ENCODE peak calls at places on chromosomes 3 and 15, in ten cellular contexts. V is heart right ventricle, N is H7, X is ovary, I is A673, P is neuronal stem cell, Y is Panc1, Q is esophagus squamous epithelium, R is cardiac muscle cell, U is astrocyte of the spinal cord. C is an unnamed sample.

GRCh38 chr3:194270627-194271458 is 80.3 kb downstream of the CPN2 start:
- DNase-seq in I (no peak), X (peak; percentile 86), R (peak; percentile 75), P (peak; percentile 57), N (peak; percentile 69), V (peak; percentile 91), Q (no peak), Y (no peak), U (peak; percentile 55), C (peak; percentile 54)

GRCh38 chr15:59199775-59200465 is 6.7 kb upstream of the LDHAL6B start:
- DNase-seq in V (no peak), I (peak; percentile 63), Y (peak; percentile 24), P (no peak), R (peak; percentile 54), U (peak; percentile 61), Q (no peak), X (no peak), N (no peak), C (peak; percentile 44)

GRCh38 chr3:43584043-43584826 is 37.6 kb downstream of the ANO10 start:
- DNase-seq in Y (no peak), V (no peak), X (no peak), U (peak; percentile 30), I (no peak), N (no peak), P (no peak), R (no peak), Q (no peak), C (peak; percentile 22)

GRCh38 chr3:4394048-4394447 is 73.0 kb downstream of the SUMF1 start:
- DNase-seq in V (no peak), I (peak; percentile 7), P (no peak), X (no peak), Q (no peak), U (peak; percentile 65), N (no peak), Y (no peak), R (peak; percentile 65), C (no peak)

GRCh38 chr3:98961161-98962155 is 60.0 kb upstream of the DCBLD2 start:
- DNase-seq in U (peak; percentile 88), Y (no peak), I (no peak), Q (no peak), N (no peak), X (no peak), P (no peak), V (no peak), R (peak; percentile 67), C (peak; percentile 73)

GRCh38 chr3:51620543-51620942 is 50.5 kb upstream of the TEX264 start:
- DNase-seq in P (no peak), Q (no peak), U (peak; percentile 49), I (no peak), R (peak; percentile 67), V (no peak), Y (no peak), X (no peak), N (no peak), C (peak; percentile 74)

GRCh38 chr15:66621491-66622467 is 56.0 kb upstream of the LCTL start:
- DNase-seq in R (peak; percentile 70), I (peak; percentile 34), P (peak; percentile 41), U (no peak), N (peak; percentile 86), Q (no peak), X (peak; percentile 62), V (no peak), Y (no peak), C (peak; percentile 34)

GRCh38 chr3:68893600-68894239 is 38.6 kb downstream of the TAFA4 start:
- DNase-seq in I (peak; percentile 21), N (no peak), Q (no peak), U (peak; percentile 51), V (no peak), X (no peak), P (peak; percentile 36), R (peak; percentile 53), Y (peak; percentile 10), C (peak; percentile 34)

GRCh38 chr3:183272792-183273191 is 19.7 kb downstream of the B3GNT5 start:
- DNase-seq in R (no peak), N (no peak), I (no peak), X (no peak), Q (no peak), V (no peak), P (no peak), Y (no peak), U (no peak), C (no peak)

GRCh38 chr15:57376695-57377477 is 581 bp downstream of the CGNL1 start:
- DNase-seq in V (peak; percentile 9), X (no peak), Y (no peak), N (peak; percentile 82), Q (no peak), P (peak; percentile 31), R (peak; percentile 39), U (no peak), I (peak; percentile 53), C (no peak)

GRCh38 chr3:134236505-134236904 is 14.2 kb downstream of the RYK start:
- DNase-seq in U (no peak), X (no peak), V (no peak), I (no peak), R (no peak), N (no peak), Y (no peak), Q (no peak), P (no peak), C (no peak)

GRCh38 chr3:122416966-122417365 is 1.1 kb upstream of the WDR5B start:
- DNase-seq in P (no peak), Y (no peak), V (no peak), N (no peak), R (no peak), U (peak; percentile 9), Q (no peak), I (no peak), X (no peak), C (no peak)

GRCh38 chr3:122421836-122422235 is 6.0 kb upstream of the WDR5B start:
- DNase-seq in U (no peak), Q (no peak), Y (no peak), V (no peak), R (no peak), I (no peak), X (no peak), N (no peak), P (no peak), C (no peak)

GRCh38 chr3:122415762-122416654 is at the start of gene WDR5B:
- DNase-seq in Y (peak; percentile 97), N (peak; percentile 93), Q (no peak), X (peak; percentile 98), P (peak; percentile 99), V (peak; percentile 98), I (peak; percentile 98), U (peak; percentile 98), R (peak; percentile 98), C (peak; percentile 96)

GRCh38 chr3:122415104-122415744 is 638 bp downstream of the WDR5B start:
- DNase-seq in Q (no peak), N (peak; percentile 60), V (peak; percentile 11), X (no peak), U (peak; percentile 52), P (no peak), I (peak; percentile 48), R (peak; percentile 41), Y (no peak), C (peak; percentile 34)

DNA sequence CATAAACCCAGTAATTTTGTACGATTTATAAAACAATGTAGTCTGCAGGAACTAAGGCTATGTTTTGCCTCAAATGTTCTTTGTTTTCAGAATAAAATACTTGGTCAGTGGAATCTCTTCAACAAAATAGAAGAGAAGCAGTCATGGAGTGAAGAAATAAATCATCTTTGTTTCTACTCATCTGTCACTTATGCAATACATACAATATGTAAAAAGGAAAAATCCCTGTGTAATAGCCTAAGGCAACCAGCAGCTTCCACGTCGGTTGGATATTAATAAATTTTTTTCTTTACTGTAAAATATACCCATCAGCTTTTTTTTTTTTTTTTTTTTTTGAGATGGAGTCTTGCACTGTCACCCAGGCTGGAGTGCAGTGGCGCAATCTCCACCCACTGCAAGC is 5.2 kb upstream of the WDR5B start:
- DNase-seq in I (no peak), X (no peak), U (no peak), Q (no peak), R (no peak), V (no peak), P (no peak), N (no peak), Y (no peak), C (no peak)
- H3K4me3 ChIP-seq in I (no peak overlapping the region), X (no peak overlapping the region), U (no peak overlapping the region), Q (no peak overlapping the region), R (no peak overlapping the region), V (no peak overlapping the region), P (no peak overlapping the region), N (no peak overlapping the region), Y (no peak overlapping the region), C (no peak overlapping the region)

DNA sequence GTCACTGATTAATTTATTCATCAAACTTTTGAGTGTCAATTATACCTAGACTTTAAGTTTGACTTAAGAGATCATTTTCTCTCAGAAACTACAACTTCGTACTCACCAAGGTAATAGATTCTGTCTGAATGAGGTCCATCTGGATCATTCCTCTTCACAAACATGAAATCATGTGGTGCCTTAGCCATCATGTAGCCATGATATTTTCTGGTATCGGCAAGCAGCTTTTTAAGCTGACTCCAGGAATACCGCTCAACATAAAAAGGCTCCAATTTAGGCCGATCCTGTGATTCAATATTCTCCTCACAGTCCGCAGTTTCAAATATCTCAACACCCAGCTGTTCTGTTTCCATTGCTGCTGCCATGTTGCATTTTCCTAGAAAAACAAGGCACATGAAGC is 5.3 kb downstream of the DPP8 start:
- DNase-seq in Y (no peak), V (no peak), Q (no peak), P (no peak), U (no peak), X (no peak), N (no peak), R (peak; percentile 16), I (no peak), C (no peak)
- H3K4me3 ChIP-seq in Y (no peak overlapping the region), V (peak overlapping the region; percentile 45), Q (peak overlapping the region; percentile 13), P (no peak overlapping the region), U (peak overlapping the region; percentile 13), X (peak overlapping the region; percentile 24), N (no peak overlapping the region), R (no peak overlapping the region), I (no peak overlapping the region), C (no peak overlapping the region)

DNA sequence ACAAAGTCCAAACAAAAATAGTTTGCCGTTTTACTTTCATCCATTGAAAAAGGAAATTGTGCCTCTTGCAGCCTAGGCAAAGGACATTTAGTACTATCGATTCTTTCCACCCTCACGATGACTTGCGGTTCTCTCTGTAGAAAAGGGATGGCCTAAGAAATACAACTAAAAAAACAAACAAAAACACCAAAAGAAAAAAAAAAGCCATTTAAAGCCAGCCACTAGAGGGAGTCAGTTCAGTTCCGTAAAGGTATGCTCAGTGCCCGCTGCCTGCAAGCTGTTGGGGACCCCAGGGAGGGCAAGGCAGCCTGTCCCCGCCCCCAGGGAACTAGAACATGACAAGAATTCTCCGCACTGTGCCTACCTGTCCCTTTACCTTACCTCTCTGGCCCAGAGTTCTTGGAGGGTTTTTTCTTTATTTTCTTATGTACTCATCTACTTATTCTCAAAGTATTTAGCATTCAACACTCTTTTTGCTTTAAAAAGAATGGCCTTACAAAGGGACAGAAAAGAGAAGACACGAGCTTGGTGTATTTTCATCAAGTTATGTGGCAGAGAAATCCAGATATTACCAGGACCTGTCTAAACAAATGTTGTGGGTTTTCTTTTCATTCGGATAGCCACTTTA is 29.9 kb upstream of the NR2E3 start:
- DNase-seq in R (peak; percentile 79), I (peak; percentile 69), V (no peak), N (peak; percentile 88), Y (no peak), X (no peak), U (peak; percentile 70), Q (no peak), P (peak; percentile 41), C (peak; percentile 50)
- H3K4me3 ChIP-seq in R (no peak overlapping the region), I (no peak overlapping the region), V (no peak overlapping the region), N (no peak overlapping the region), Y (no peak overlapping the region), X (no peak overlapping the region), U (no peak overlapping the region), Q (no peak overlapping the region), P (no peak overlapping the region), C (no peak overlapping the region)

GRCh38 chr3:12986986-12987385 is 86.2 kb downstream of the IQSEC1 start:
- DNase-seq in R (no peak), I (no peak), P (no peak), U (no peak), Y (no peak), N (no peak), V (no peak), X (no peak), Q (no peak), C (no peak)
- H3K4me3 ChIP-seq in R (no peak overlapping the region), I (no peak overlapping the region), P (peak overlapping the region; percentile 57), U (no peak overlapping the region), Y (no peak overlapping the region), N (no peak overlapping the region), V (no peak overlapping the region), X (no peak overlapping the region), Q (no peak overlapping the region), C (no peak overlapping the region)